ENCODE peak calls at places on chromosomes 2 and 18, in eight cellular contexts. G is HFFc6; A is endothelial cell of umbilical vein; W is NCI-H82; M is fibroblast of lung; S is NCI-H1092 treated with DMSO at 0.1 percent for 48 hours; F is ovary; R is CD8-positive, alpha-beta T cell. V is an unnamed sample.

GRCh38 chr2:6866239-6866745 is 585 bp upstream of the CMPK2 start:
- DNase-seq in W (peak), M (peak), S (peak), F (peak), A (peak), G (no peak), R (peak), V (peak)

GRCh38 chr18:43870626-43871025 is 593.3 kb upstream of the SYT4 start:
- DNase-seq in G (no peak), R (no peak), S (no peak), A (no peak), W (no peak), F (no peak), M (peak), V (no peak)

GRCh38 chr18:12939161-12939560 is 8.7 kb upstream of the SEH1L start:
- DNase-seq in A (no peak), M (no peak), F (no peak), R (no peak), G (no peak), S (no peak), W (no peak), V (no peak)

GRCh38 chr2:205357732-205358131 is 324.6 kb upstream of the NRP2 start:
- DNase-seq in R (no peak), F (no peak), W (no peak), G (no peak), M (no peak), S (no peak), A (no peak), V (no peak)

GRCh38 chr2:189504238-189504637 is 63.0 kb downstream of the WDR75 start:
- DNase-seq in A (no peak), S (no peak), R (no peak), F (no peak), M (no peak), G (no peak), W (peak), V (no peak)

GRCh38 chr2:135149251-135149650 is 97.2 kb downstream of the RAB3GAP1 start:
- DNase-seq in F (no peak), R (no peak), G (peak), M (peak), S (no peak), A (peak), W (no peak), V (peak)

GRCh38 chr2:96099861-96100798 is 16.2 kb downstream of the ADRA2B start:
- DNase-seq in W (no peak), G (no peak), S (no peak), F (no peak), A (peak), R (peak), M (no peak), V (no peak)

GRCh38 chr2:169131587-169132512 is 62.5 kb downstream of the DHRS9 start:
- DNase-seq in R (no peak), F (no peak), W (peak), G (peak), S (peak), M (peak), A (peak), V (peak)

GRCh38 chr2:101305492-101306123 is 2.9 kb downstream of the RNF149 start:
- DNase-seq in W (peak), F (no peak), G (peak), M (peak), R (no peak), S (no peak), A (peak), V (peak)

GRCh38 chr2:236663267-236663666 is 93.6 kb downstream of the ACKR3 start:
- DNase-seq in F (no peak), M (peak), G (peak), W (no peak), S (no peak), A (no peak), R (no peak), V (peak)